ENCODE peak calls at places on chromosomes 1 and 21, in five cellular contexts. T, C, H, S and R are unnamed samples.

GRCh38 chr1:12553963-12554362 is 64.0 kb downstream of the DHRS3 start:
- DNase-seq in S (no peak), C (no peak), T (no peak), H (no peak), R (no peak)

GRCh38 chr1:49346767-49347349 is 570.2 kb upstream of the BEND5 start:
- DNase-seq in H (no peak), T (no peak), C (no peak), S (no peak), R (no peak)

GRCh38 chr1:183567584-183567983 is 22.7 kb downstream of the NCF2 start:
- DNase-seq in T (peak; percentile 43), C (no peak), H (no peak), S (peak; percentile 22), R (no peak)

GRCh38 chr21:18151046-18151445 is 93.6 kb upstream of the CHODL start:
- DNase-seq in T (no peak), H (no peak), C (no peak), S (no peak), R (no peak)

GRCh38 chr1:1033731-1034437 is 14.0 kb downstream of the AGRN start:
- DNase-seq in T (peak; percentile 21), H (peak; percentile 77), C (no peak), S (no peak), R (no peak)

GRCh38 chr1:205920159-205920558 is 23.1 kb downstream of the SLC26A9 start:
- DNase-seq in S (peak; percentile 62), H (no peak), C (no peak), T (no peak), R (no peak)

GRCh38 chr1:228445524-228445866 is 28.8 kb upstream of the TRIM17 start:
- DNase-seq in S (no peak), C (no peak), H (no peak), T (no peak), R (no peak)

GRCh38 chr1:112692681-112693080 is 14.2 kb downstream of the RHOC start:
- DNase-seq in C (no peak), T (no peak), H (no peak), S (no peak), R (no peak)

GRCh38 chr1:75964760-75965408 is 32.7 kb upstream of the ASB17 start:
- DNase-seq in C (no peak), T (no peak), S (no peak), H (no peak), R (no peak)

GRCh38 chr21:15250384-15250783 is 185.6 kb upstream of the NRIP1 start:
- DNase-seq in T (peak; percentile 56), H (no peak), S (peak; percentile 64), C (no peak), R (peak; percentile 15)

GRCh38 chr1:64308856-64309255 is 105.4 kb downstream of the UBE2U start:
- DNase-seq in S (no peak), C (no peak), T (no peak), H (no peak), R (no peak)

GRCh38 chr1:60262701-60263100 is 189.1 kb upstream of the C1orf87 start:
- DNase-seq in C (no peak), S (no peak), H (no peak), T (peak; percentile 65), R (no peak)

GRCh38 chr1:107531065-107531908 is 390.4 kb downstream of the NTNG1 start:
- DNase-seq in S (no peak), C (no peak), T (no peak), H (no peak), R (no peak)

GRCh38 chr1:204451352-204452124 is 39.9 kb upstream of the PPP1R15B start:
- DNase-seq in H (no peak), T (no peak), C (no peak), S (no peak), R (no peak)

GRCh38 chr1:165679282-165680036 is 18.9 kb downstream of the ALDH9A1 start:
- DNase-seq in S (no peak), C (no peak), H (no peak), T (no peak), R (no peak)

GRCh38 chr1:227919916-227920315 is 27.8 kb downstream of the WNT9A start:
- DNase-seq in H (peak; percentile 73), T (no peak), S (no peak), C (no peak), R (no peak)

GRCh38 chr1:97163591-97164275 is 442.1 kb downstream of the PTBP2 start:
- DNase-seq in S (no peak), H (no peak), C (no peak), T (peak; percentile 36), R (no peak)

GRCh38 chr1:166971252-166971651 is 4.1 kb downstream of the ILDR2 start:
- DNase-seq in S (no peak), T (no peak), C (no peak), H (peak; percentile 38), R (no peak)

DNA sequence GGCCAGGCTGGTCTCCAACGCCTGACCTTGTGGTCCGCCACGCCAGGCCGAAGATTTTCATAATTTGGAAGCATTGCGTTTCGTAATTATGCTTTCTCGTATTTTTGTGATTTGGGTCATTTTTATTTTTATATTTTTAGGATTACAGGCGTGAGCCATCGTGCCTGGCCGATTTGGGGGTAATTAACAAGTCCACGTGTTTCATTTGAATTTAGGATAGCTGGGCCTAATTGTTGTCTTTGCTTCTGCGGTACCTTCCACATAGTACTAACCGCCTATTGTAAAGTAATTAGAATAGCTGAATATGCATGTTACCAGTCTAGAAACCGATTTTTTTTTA is 1.0 kb downstream of the RCC1 start:
- DNase-seq in H (no peak), S (no peak), T (no peak), C (no peak), R (no peak)
- H3K4me3 ChIP-seq in H (peak overlapping the region; percentile 83), S (peak overlapping the region; percentile 97), T (peak overlapping the region; percentile 72), C (peak overlapping the region; percentile 81), R (peak overlapping the region; percentile 95)

DNA sequence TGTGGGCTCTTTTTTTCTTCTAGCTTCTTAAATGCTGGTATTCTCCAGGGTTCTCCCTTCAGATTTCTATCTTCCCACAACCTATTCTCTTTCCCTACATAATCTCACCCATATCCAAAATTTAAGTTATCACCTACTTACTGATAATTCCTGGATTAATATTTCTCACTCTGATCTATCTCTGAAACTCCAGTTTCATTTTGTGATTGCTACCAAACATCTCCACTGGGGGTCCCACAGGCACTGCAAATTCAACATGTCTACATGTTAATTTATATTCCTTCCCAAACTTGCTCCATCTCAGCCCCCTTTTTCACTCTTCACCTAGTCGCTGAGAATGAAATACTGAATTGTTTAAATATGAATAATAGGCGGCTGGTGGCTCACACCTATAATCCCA is 9.9 kb upstream of the C1orf141 start:
- DNase-seq in S (no peak), C (no peak), T (no peak), H (no peak), R (no peak)
- TF ChIP-seq CTCF in S (peak; percentile 37), C (peak; percentile 30), T (peak; percentile 44), H (peak; percentile 38), R (peak; percentile 57)

GRCh38 chr1:40556121-40556520 is 24.7 kb downstream of the ZNF684 start:
- DNase-seq in T (no peak), C (no peak), H (no peak), S (no peak), R (no peak)
- H3K4me3 ChIP-seq in T (no peak overlapping the region), C (no peak overlapping the region), H (no peak overlapping the region), S (no peak overlapping the region), R (no peak overlapping the region)

DNA sequence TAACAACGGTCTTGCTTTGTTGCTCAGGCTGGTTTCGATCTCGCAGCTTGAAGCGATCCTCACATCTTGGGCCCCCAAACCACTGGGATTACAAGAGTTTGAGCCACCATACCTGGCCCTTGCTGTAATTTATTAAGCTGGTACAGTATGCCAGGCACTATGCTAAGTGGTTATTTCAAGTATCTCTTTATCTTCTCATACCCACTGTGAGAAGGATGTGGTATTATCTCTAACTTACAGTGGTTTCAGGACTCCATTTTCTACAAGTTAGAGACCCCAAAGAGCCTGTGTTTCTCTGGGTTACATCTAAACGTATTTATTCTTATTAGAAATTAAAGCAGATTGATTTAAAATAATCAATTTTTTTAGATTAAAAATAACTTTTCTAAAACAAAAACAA is 8.1 kb upstream of the ST3GAL3 start:
- DNase-seq in T (no peak), S (no peak), H (no peak), C (no peak), R (no peak)
- TF ChIP-seq CTCF in T (no peak), S (no peak), H (no peak), C (no peak), R (no peak)

GRCh38 chr1:219190605-219191004 is 16.9 kb downstream of the LYPLAL1 start:
- DNase-seq in C (no peak), H (no peak), S (no peak), T (no peak), R (no peak)

GRCh38 chr1:219185486-219186117 is 11.9 kb downstream of the LYPLAL1 start:
- DNase-seq in T (peak; percentile 52), H (no peak), C (no peak), S (no peak), R (no peak)

GRCh38 chr1:219189942-219190341 is 16.3 kb downstream of the LYPLAL1 start:
- DNase-seq in S (no peak), T (no peak), H (no peak), C (no peak), R (no peak)

GRCh38 chr1:219189021-219189824 is 15.5 kb downstream of the LYPLAL1 start:
- DNase-seq in S (peak; percentile 88), T (peak; percentile 79), H (no peak), C (no peak), R (peak; percentile 27)

GRCh38 chr1:219188331-219188803 is 14.7 kb downstream of the LYPLAL1 start:
- DNase-seq in S (no peak), H (no peak), C (no peak), T (no peak), R (no peak)
- H3K4me3 ChIP-seq in S (no peak overlapping the region), H (no peak overlapping the region), C (no peak overlapping the region), T (no peak overlapping the region), R (no peak overlapping the region)

DNA sequence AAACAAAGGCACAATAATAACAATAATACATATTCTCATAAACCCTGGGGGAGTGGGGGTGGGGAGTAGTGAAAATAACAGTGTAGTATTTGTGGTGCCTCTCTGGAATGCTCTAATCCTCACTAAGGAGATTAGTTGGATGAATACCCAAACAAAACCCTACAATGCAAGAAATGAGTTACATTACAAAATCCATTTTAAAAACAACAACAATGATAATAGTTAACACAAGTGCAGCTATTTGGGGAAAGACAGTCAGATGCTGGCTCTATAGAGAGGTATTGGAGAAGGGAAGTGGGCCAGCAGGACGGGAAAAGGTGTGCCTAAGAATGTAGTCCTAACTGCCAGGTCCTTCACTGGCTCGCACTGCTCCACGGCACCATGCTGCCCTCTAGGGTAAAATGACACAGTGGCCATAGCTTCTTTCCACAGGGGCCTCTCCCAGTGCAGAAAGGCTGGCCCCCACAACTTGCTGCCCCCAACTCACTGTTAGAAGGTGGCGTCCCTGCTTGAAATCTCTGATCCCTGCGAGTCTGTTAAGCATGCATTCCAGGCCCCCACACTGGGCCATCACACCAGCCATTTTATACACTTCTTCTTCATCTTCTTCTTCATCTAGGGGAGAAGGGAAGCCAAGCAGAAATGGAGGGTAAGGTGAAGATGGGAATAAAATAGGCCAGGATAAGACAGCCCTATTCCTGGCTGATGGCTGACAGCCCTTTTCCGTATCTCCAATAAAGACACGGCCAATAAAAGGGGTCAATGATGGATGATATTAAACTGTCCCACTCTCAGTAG is 113.8 kb downstream of the UBR4 start:
- DNase-seq in T (no peak), C (peak; percentile 8), H (peak; percentile 61), S (no peak), R (no peak)
- TF ChIP-seq CTCF in T (peak; percentile 16), C (peak; percentile 74), H (peak; percentile 59), S (peak; percentile 53), R (peak; percentile 35)